ENCODE peak calls at places on chromosomes 5 and 9, in eight cellular contexts. Y is astrocyte of the cerebellum, O is WTC11, L is hippocampal formation, S is T1000, E is memory B cell, Q is astrocyte of the spinal cord, C is HuH-7.5. B is an unnamed sample.

GRCh38 chr9:37209431-37210386 is 89.3 kb downstream of the ZCCHC7 start:
- DNase-seq in Y (no peak), C (no peak), S (no peak), Q (no peak), L (no peak), E (no peak), O (no peak), B (no peak)

GRCh38 chr5:113081881-113082546 is 105.4 kb downstream of the DCP2 start:
- DNase-seq in S (peak; percentile 13), L (no peak), Q (peak; percentile 96), Y (peak; percentile 50), O (no peak), C (no peak), E (no peak), B (no peak)

GRCh38 chr5:67206381-67207328 is 10.1 kb upstream of the CD180 start:
- DNase-seq in Y (peak; percentile 12), Q (peak; percentile 46), O (no peak), S (peak; percentile 50), E (peak; percentile 62), C (peak; percentile 31), L (no peak), B (no peak)

GRCh38 chr5:141876628-141877477 is 1.4 kb downstream of the PCDH1 start:
- DNase-seq in L (no peak), C (no peak), Y (no peak), Q (no peak), E (no peak), S (no peak), O (peak; percentile 70), B (peak; percentile 53)

GRCh38 chr9:111030492-111030891 is 7.8 kb downstream of the LPAR1 start:
- DNase-seq in O (no peak), E (no peak), C (no peak), S (no peak), Q (no peak), Y (no peak), L (no peak), B (no peak)

GRCh38 chr9:119157196-119157595 is 212.0 kb downstream of the BRINP1 start:
- DNase-seq in S (no peak), O (no peak), L (no peak), C (no peak), Y (no peak), E (no peak), Q (no peak), B (no peak)

GRCh38 chr9:108053555-108054061 is 564.0 kb upstream of the KLF4 start:
- DNase-seq in C (no peak), E (no peak), S (peak; percentile 50), L (no peak), Q (peak; percentile 94), Y (peak; percentile 94), O (no peak), B (no peak)

GRCh38 chr5:142421158-142421617 is 96.4 kb upstream of the SPRY4 start:
- DNase-seq in S (no peak), Y (no peak), C (peak; percentile 29), E (no peak), O (no peak), L (no peak), Q (no peak), B (no peak)

GRCh38 chr5:126108505-126108904 is 314.7 kb upstream of the GRAMD2B start:
- DNase-seq in O (peak; percentile 15), Q (no peak), E (no peak), Y (no peak), C (no peak), S (no peak), L (no peak), B (no peak)

GRCh38 chr9:109001275-109001676 is 12.0 kb downstream of the CTNNAL1 start:
- DNase-seq in O (no peak), L (no peak), C (no peak), S (peak; percentile 18), Q (peak; percentile 93), Y (peak; percentile 60), E (no peak), B (no peak)

GRCh38 chr5:149088686-149089085 is 25.8 kb upstream of the SH3TC2 start:
- DNase-seq in E (no peak), S (no peak), O (no peak), Q (no peak), C (no peak), Y (no peak), L (no peak), B (no peak)

GRCh38 chr5:61401726-61402125 is 69.7 kb downstream of the ZSWIM6 start:
- DNase-seq in E (no peak), Q (peak; percentile 72), C (no peak), Y (no peak), S (no peak), O (no peak), L (no peak), B (no peak)

GRCh38 chr5:168413062-168413461 is 73.2 kb upstream of the RARS1 start:
- DNase-seq in L (no peak), O (no peak), E (no peak), Y (no peak), S (no peak), Q (no peak), C (no peak), B (no peak)

GRCh38 chr5:139668064-139668880 is 20.1 kb downstream of the CXXC5 start:
- DNase-seq in Q (no peak), C (no peak), L (no peak), O (no peak), E (no peak), Y (no peak), S (peak; percentile 72), B (no peak)

GRCh38 chr5:2381861-2382260 is 369.6 kb downstream of the IRX2 start:
- DNase-seq in Y (no peak), L (no peak), S (no peak), E (no peak), O (no peak), C (no peak), Q (no peak), B (no peak)

GRCh38 chr5:140391312-140391711 is 10.3 kb upstream of the ANKHD1 start:
- DNase-seq in C (no peak), Q (no peak), E (no peak), S (no peak), O (no peak), L (no peak), Y (no peak), B (no peak)

GRCh38 chr9:131833906-131834305 is 94.0 kb upstream of the RAPGEF1 start:
- DNase-seq in O (no peak), L (no peak), C (no peak), S (peak; percentile 40), Q (no peak), E (no peak), Y (no peak), B (no peak)

GRCh38 chr9:6703898-6704639 is 53.7 kb upstream of the KDM4C start:
- DNase-seq in C (peak; percentile 68), O (peak; percentile 91), E (peak; percentile 78), S (no peak), L (peak; percentile 86), Q (peak; percentile 81), Y (peak; percentile 34), B (peak; percentile 58)

GRCh38 chr9:127445851-127446719 is 5.1 kb downstream of the RPL12 start:
- DNase-seq in O (no peak), Y (no peak), Q (peak; percentile 8), S (no peak), E (no peak), C (no peak), L (no peak), B (no peak)

GRCh38 chr5:141850183-141850768 is 27.9 kb downstream of the PCDH1 start:
- DNase-seq in Y (no peak), Q (no peak), E (peak; percentile 18), C (peak; percentile 54), L (peak; percentile 60), O (no peak), S (no peak), B (no peak)

GRCh38 chr5:178418471-178419010 is 171.7 kb downstream of the COL23A1 start:
- DNase-seq in C (no peak), E (no peak), Q (no peak), Y (no peak), O (no peak), L (no peak), S (no peak), B (no peak)

GRCh38 chr9:101433229-101433628 is 2.3 kb downstream of the ALDOB start:
- DNase-seq in S (no peak), L (no peak), E (no peak), Q (no peak), O (no peak), C (no peak), Y (no peak), B (no peak)

GRCh38 chr5:141476132-141476909 is 555 bp downstream of the PCDHGC3 start:
- DNase-seq in Q (peak; percentile 85), S (peak; percentile 8), C (peak; percentile 54), Y (peak; percentile 56), O (peak; percentile 64), E (no peak), L (no peak), B (peak; percentile 38)

GRCh38 chr5:178381206-178381605 is 148.6 kb upstream of the PHYKPL start:
- DNase-seq in C (no peak), Q (no peak), S (no peak), Y (no peak), E (no peak), L (no peak), O (no peak), B (no peak)

GRCh38 chr5:16693879-16694278 is 77.1 kb upstream of the RETREG1 start:
- DNase-seq in Y (no peak), O (no peak), L (no peak), S (no peak), C (no peak), Q (no peak), E (no peak), B (no peak)

GRCh38 chr5:133627180-133627579 is 14.8 kb upstream of the FSTL4 start:
- DNase-seq in O (no peak), Q (no peak), L (no peak), Y (no peak), C (no peak), S (no peak), E (no peak), B (no peak)

GRCh38 chr5:81194633-81195333 is 38.3 kb upstream of the CKMT2 start:
- DNase-seq in L (peak; percentile 78), E (peak; percentile 57), Y (peak; percentile 45), C (peak; percentile 90), Q (peak; percentile 83), O (peak; percentile 89), S (peak; percentile 70), B (peak; percentile 48)

GRCh38 chr5:111574316-111574715 is 62.0 kb upstream of the STARD4 start:
- DNase-seq in E (no peak), L (no peak), C (no peak), S (no peak), O (no peak), Y (no peak), Q (no peak), B (no peak)